ENCODE peak calls at places on chromosomes 6 and 20, in eight cellular contexts. V, Q, B, K, O, G, Z and L are unnamed samples.

GRCh38 chr6:139392834-139393233 is 18.4 kb upstream of the CITED2 start:
- DNase-seq in V (no peak), Q (peak; percentile 40), B (no peak), K (peak; percentile 43), O (no peak), G (no peak), Z (no peak), L (no peak)

GRCh38 chr6:75381878-75382633 is 97.5 kb upstream of the TMEM30A start:
- DNase-seq in V (no peak), Q (no peak), B (no peak), K (peak; percentile 46), O (no peak), G (no peak), Z (no peak), L (no peak)

GRCh38 chr6:166520905-166521834 is 65.3 kb downstream of the RAMACL start:
- DNase-seq in V (no peak), Q (no peak), B (no peak), K (peak; percentile 62), O (no peak), G (no peak), Z (no peak), L (peak; percentile 36)

GRCh38 chr6:160139420-160139851 is 17.8 kb downstream of the SLC22A1 start:
- DNase-seq in V (no peak), Q (no peak), B (no peak), K (peak; percentile 88), O (no peak), G (no peak), Z (peak; percentile 66), L (peak; percentile 71)

GRCh38 chr6:117215353-117216090 is 49.8 kb upstream of the VGLL2 start:
- DNase-seq in V (no peak), Q (no peak), B (no peak), K (no peak), O (no peak), G (no peak), Z (no peak), L (no peak)

GRCh38 chr6:5403619-5404018 is 142.3 kb downstream of the FARS2 start:
- DNase-seq in V (no peak), Q (no peak), B (no peak), K (no peak), O (no peak), G (no peak), Z (no peak), L (no peak)

GRCh38 chr6:111013144-111013905 is 31.5 kb downstream of the RPF2 start:
- DNase-seq in V (no peak), Q (no peak), B (no peak), K (no peak), O (no peak), G (no peak), Z (no peak), L (peak; percentile 13)

GRCh38 chr20:41989935-41990635 is 371.9 kb upstream of the CHD6 start:
- DNase-seq in V (no peak), Q (no peak), B (no peak), K (peak; percentile 17), O (no peak), G (no peak), Z (no peak), L (peak; percentile 26)

GRCh38 chr20:50304501-50304856 is 113.8 kb downstream of the CEBPB start:
- DNase-seq in V (peak; percentile 83), Q (no peak), B (peak; percentile 50), K (peak; percentile 50), O (peak; percentile 87), G (no peak), Z (peak; percentile 82), L (no peak)

GRCh38 chr20:39904713-39905112 is 784.3 kb downstream of the MAFB start:
- DNase-seq in V (no peak), Q (no peak), B (no peak), K (no peak), O (no peak), G (no peak), Z (no peak), L (no peak)
- H3K4me3 ChIP-seq in V (no peak overlapping the region), Q (no peak overlapping the region), B (no peak overlapping the region), K (no peak overlapping the region), O (no peak overlapping the region), G (no peak overlapping the region), Z (no peak overlapping the region), L (no peak overlapping the region)

DNA sequence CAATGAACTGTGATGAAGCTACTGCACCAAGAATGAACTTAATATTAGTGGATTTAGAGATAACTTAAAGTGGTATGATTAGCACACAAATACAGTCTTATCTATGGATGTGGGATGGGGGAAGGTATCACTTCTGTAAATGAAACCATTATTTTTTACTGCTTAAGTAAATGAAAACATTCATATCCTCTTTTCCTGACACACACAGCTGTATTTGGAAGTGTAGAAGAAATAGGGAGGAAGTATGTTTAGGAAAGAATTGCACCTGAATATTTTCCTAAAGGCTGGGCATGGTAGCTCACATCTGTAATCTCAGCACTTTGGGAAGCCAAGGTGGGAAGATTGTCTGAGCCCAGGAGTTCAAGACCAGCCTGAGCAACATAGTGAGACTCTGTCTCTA is 96.8 kb downstream of the HIVEP2 start:
- DNase-seq in V (no peak), Q (no peak), B (no peak), K (no peak), O (no peak), G (no peak), Z (no peak), L (no peak)
- TF ChIP-seq CTCF in V (no peak), Q (no peak), B (no peak), K (no peak), O (no peak), G (no peak), Z (no peak), L (no peak)

DNA sequence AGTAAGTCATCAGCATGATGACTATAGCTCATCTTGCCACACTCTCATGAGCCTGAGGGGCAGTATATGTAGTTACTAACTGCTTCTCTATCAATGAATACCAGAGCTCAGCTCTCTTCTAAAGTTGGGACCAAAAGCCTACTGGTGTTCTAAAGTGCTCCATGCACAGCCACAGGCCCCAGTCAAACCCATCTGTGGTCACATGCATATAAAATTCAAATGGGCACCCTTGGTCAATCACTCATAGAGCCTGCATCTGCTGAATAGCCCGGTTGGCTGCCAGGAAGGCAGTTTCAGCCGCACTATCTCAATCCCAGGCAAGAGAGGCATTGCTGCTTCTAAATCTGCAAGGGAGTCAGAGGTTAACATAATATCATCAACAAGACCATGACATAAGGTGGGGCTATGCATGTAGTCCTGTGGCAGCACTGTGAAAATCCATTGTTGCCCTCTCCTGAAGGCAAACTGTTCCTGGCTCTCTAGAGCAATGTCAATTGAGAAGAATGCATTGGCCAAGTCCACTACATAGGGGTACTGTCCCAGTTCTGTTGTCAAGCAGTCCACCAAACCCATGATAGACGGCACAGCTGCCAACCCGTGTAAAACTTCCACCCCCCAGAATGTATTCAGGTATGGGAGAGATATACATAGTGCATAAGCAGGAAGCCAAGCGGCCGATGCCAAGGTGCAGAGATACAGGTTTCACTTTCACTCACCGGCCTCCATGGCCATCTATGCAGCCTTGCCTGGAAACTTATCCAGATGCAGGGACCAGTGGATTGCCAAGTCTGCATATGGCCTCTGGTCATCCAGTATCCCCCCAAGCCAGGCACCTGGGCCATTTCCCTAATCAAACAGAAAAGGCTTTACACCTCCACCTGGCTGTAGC is 76.2 kb downstream of the ALDH8A1 start:
- DNase-seq in V (no peak), Q (peak; percentile 30), B (no peak), K (no peak), O (no peak), G (no peak), Z (no peak), L (no peak)
- H3K4me3 ChIP-seq in V (no peak overlapping the region), Q (no peak overlapping the region), B (no peak overlapping the region), K (no peak overlapping the region), O (no peak overlapping the region), G (no peak overlapping the region), Z (no peak overlapping the region), L (no peak overlapping the region)

GRCh38 chr6:78867020-78867369 is 356 bp upstream of the IRAK1BP1 start:
- DNase-seq in V (no peak), Q (no peak), B (no peak), K (no peak), O (no peak), G (no peak), Z (no peak), L (no peak)

GRCh38 chr6:78864957-78865356 is 2.4 kb upstream of the IRAK1BP1 start:
- DNase-seq in V (no peak), Q (no peak), B (no peak), K (no peak), O (no peak), G (no peak), Z (no peak), L (no peak)

GRCh38 chr6:78863576-78863975 is 3.8 kb upstream of the IRAK1BP1 start:
- DNase-seq in V (no peak), Q (no peak), B (no peak), K (no peak), O (no peak), G (no peak), Z (no peak), L (no peak)

GRCh38 chr6:78867370-78868040 is at the start of gene IRAK1BP1:
- DNase-seq in V (peak; percentile 81), Q (peak; percentile 93), B (peak; percentile 53), K (peak; percentile 87), O (peak; percentile 80), G (peak; percentile 89), Z (peak; percentile 75), L (peak; percentile 32)

DNA sequence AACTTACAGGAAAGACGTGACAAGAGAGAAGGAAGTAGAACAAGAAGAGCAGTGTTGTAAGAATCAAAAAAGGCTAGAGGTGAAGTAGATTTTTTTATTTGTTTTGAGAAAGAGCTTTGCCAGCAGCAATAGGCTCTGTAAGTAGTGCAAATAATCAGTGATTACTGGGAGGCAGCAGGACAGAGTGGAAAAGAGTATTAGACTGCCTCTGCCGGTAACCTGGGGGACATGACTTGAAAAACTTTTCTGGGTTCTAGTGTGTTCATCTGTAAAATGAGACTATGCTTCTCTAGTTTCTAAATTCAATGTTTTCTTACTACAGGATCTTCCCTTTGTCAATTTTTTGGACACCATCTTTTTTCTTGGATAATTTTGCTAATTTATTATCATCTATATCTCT is 5.8 kb upstream of the IRAK1BP1 start:
- DNase-seq in V (no peak), Q (no peak), B (no peak), K (no peak), O (no peak), G (no peak), Z (no peak), L (no peak)
- TF ChIP-seq CTCF in V (no peak), Q (no peak), B (no peak), K (peak; percentile 23), O (no peak), G (no peak), Z (no peak), L (no peak)